ENCODE peak calls at places on chromosome 5, in eight cellular contexts. One of them, this sample, is unnamed.

GRCh38 chr5:113166710-113167366 is 190.2 kb downstream of the DCP2 start:
- DNase-seq in nephron progenitor cell: no peak
- DNase-seq in NCI-H2081: no peak
- DNase-seq in A172: peak
- DNase-seq in AG10803: peak
- DNase-seq in hypothalamus: no peak
- DNase-seq in WERI-Rb-1: no peak
- DNase-seq in stimulated activated CD4-positive, alpha-beta T cell treated with anti-CD3 and anti-CD28 coated beads, TNF-alpha, amount 100 ng/mL, for 24 hours: no peak
- DNase-seq in this sample: peak

GRCh38 chr5:153352685-153353219 is 137.7 kb upstream of the GRIA1 start:
- DNase-seq in nephron progenitor cell: no peak
- DNase-seq in NCI-H2081: peak
- DNase-seq in A172: peak
- DNase-seq in AG10803: no peak
- DNase-seq in hypothalamus: peak
- DNase-seq in WERI-Rb-1: no peak
- DNase-seq in stimulated activated CD4-positive, alpha-beta T cell treated with anti-CD3 and anti-CD28 coated beads, TNF-alpha, amount 100 ng/mL, for 24 hours: peak
- DNase-seq in this sample: peak

GRCh38 chr5:4345850-4346249 is 750.2 kb downstream of the IRX1 start:
- DNase-seq in nephron progenitor cell: no peak
- DNase-seq in NCI-H2081: no peak
- DNase-seq in A172: no peak
- DNase-seq in AG10803: no peak
- DNase-seq in hypothalamus: no peak
- DNase-seq in WERI-Rb-1: no peak
- DNase-seq in stimulated activated CD4-positive, alpha-beta T cell treated with anti-CD3 and anti-CD28 coated beads, TNF-alpha, amount 100 ng/mL, for 24 hours: no peak
- DNase-seq in this sample: no peak

GRCh38 chr5:158456756-158457155 is 597.8 kb upstream of the CLINT1 start:
- DNase-seq in nephron progenitor cell: no peak
- DNase-seq in NCI-H2081: no peak
- DNase-seq in A172: peak
- DNase-seq in AG10803: peak
- DNase-seq in hypothalamus: no peak
- DNase-seq in WERI-Rb-1: no peak
- DNase-seq in stimulated activated CD4-positive, alpha-beta T cell treated with anti-CD3 and anti-CD28 coated beads, TNF-alpha, amount 100 ng/mL, for 24 hours: no peak
- DNase-seq in this sample: peak

GRCh38 chr5:39919876-39920275 is 495.1 kb upstream of the DAB2 start:
- DNase-seq in nephron progenitor cell: no peak
- DNase-seq in NCI-H2081: no peak
- DNase-seq in A172: no peak
- DNase-seq in AG10803: no peak
- DNase-seq in hypothalamus: no peak
- DNase-seq in WERI-Rb-1: no peak
- DNase-seq in stimulated activated CD4-positive, alpha-beta T cell treated with anti-CD3 and anti-CD28 coated beads, TNF-alpha, amount 100 ng/mL, for 24 hours: no peak
- DNase-seq in this sample: no peak

GRCh38 chr5:138054863-138055558 is 22.1 kb upstream of the FAM13B start:
- DNase-seq in nephron progenitor cell: no peak
- DNase-seq in NCI-H2081: no peak
- DNase-seq in A172: no peak
- DNase-seq in AG10803: no peak
- DNase-seq in hypothalamus: peak
- DNase-seq in WERI-Rb-1: no peak
- DNase-seq in stimulated activated CD4-positive, alpha-beta T cell treated with anti-CD3 and anti-CD28 coated beads, TNF-alpha, amount 100 ng/mL, for 24 hours: no peak
- DNase-seq in this sample: no peak

GRCh38 chr5:62732677-62733121 is 154.1 kb downstream of the LRRC70 start:
- DNase-seq in nephron progenitor cell: no peak
- DNase-seq in NCI-H2081: no peak
- DNase-seq in A172: no peak
- DNase-seq in AG10803: no peak
- DNase-seq in hypothalamus: peak
- DNase-seq in WERI-Rb-1: no peak
- DNase-seq in stimulated activated CD4-positive, alpha-beta T cell treated with anti-CD3 and anti-CD28 coated beads, TNF-alpha, amount 100 ng/mL, for 24 hours: no peak
- DNase-seq in this sample: peak

GRCh38 chr5:150645070-150645700 is 4.7 kb downstream of the SYNPO start:
- DNase-seq in nephron progenitor cell: peak
- DNase-seq in NCI-H2081: no peak
- DNase-seq in A172: peak
- DNase-seq in AG10803: peak
- DNase-seq in hypothalamus: no peak
- DNase-seq in WERI-Rb-1: no peak
- DNase-seq in stimulated activated CD4-positive, alpha-beta T cell treated with anti-CD3 and anti-CD28 coated beads, TNF-alpha, amount 100 ng/mL, for 24 hours: no peak
- DNase-seq in this sample: peak

GRCh38 chr5:2686725-2687124 is 64.8 kb downstream of the IRX2 start:
- DNase-seq in nephron progenitor cell: no peak
- DNase-seq in NCI-H2081: no peak
- DNase-seq in A172: no peak
- DNase-seq in AG10803: no peak
- DNase-seq in hypothalamus: no peak
- DNase-seq in WERI-Rb-1: no peak
- DNase-seq in stimulated activated CD4-positive, alpha-beta T cell treated with anti-CD3 and anti-CD28 coated beads, TNF-alpha, amount 100 ng/mL, for 24 hours: no peak
- DNase-seq in this sample: no peak

GRCh38 chr5:140011297-140011802 is 31.7 kb downstream of the NRG2 start:
- DNase-seq in nephron progenitor cell: no peak
- DNase-seq in NCI-H2081: no peak
- DNase-seq in A172: peak
- DNase-seq in AG10803: no peak
- DNase-seq in hypothalamus: no peak
- DNase-seq in WERI-Rb-1: peak
- DNase-seq in stimulated activated CD4-positive, alpha-beta T cell treated with anti-CD3 and anti-CD28 coated beads, TNF-alpha, amount 100 ng/mL, for 24 hours: no peak
- DNase-seq in this sample: peak

GRCh38 chr5:133397986-133398645 is 214.2 kb downstream of the FSTL4 start:
- DNase-seq in nephron progenitor cell: no peak
- DNase-seq in NCI-H2081: no peak
- DNase-seq in A172: no peak
- DNase-seq in AG10803: no peak
- DNase-seq in hypothalamus: no peak
- DNase-seq in WERI-Rb-1: no peak
- DNase-seq in stimulated activated CD4-positive, alpha-beta T cell treated with anti-CD3 and anti-CD28 coated beads, TNF-alpha, amount 100 ng/mL, for 24 hours: no peak
- DNase-seq in this sample: no peak

GRCh38 chr5:73709536-73710129 is 83.6 kb downstream of the ARHGEF28 start:
- DNase-seq in nephron progenitor cell: no peak
- DNase-seq in NCI-H2081: no peak
- DNase-seq in A172: peak
- DNase-seq in AG10803: peak
- DNase-seq in hypothalamus: no peak
- DNase-seq in WERI-Rb-1: no peak
- DNase-seq in stimulated activated CD4-positive, alpha-beta T cell treated with anti-CD3 and anti-CD28 coated beads, TNF-alpha, amount 100 ng/mL, for 24 hours: no peak
- DNase-seq in this sample: peak

GRCh38 chr5:178078197-178078995 is 34.9 kb upstream of the N4BP3 start:
- DNase-seq in nephron progenitor cell: no peak
- DNase-seq in NCI-H2081: no peak
- DNase-seq in A172: peak
- DNase-seq in AG10803: peak
- DNase-seq in hypothalamus: no peak
- DNase-seq in WERI-Rb-1: no peak
- DNase-seq in stimulated activated CD4-positive, alpha-beta T cell treated with anti-CD3 and anti-CD28 coated beads, TNF-alpha, amount 100 ng/mL, for 24 hours: no peak
- DNase-seq in this sample: peak

GRCh38 chr5:148421661-148422060 is 37.9 kb downstream of the FBXO38 start:
- DNase-seq in nephron progenitor cell: no peak
- DNase-seq in NCI-H2081: no peak
- DNase-seq in A172: no peak
- DNase-seq in AG10803: no peak
- DNase-seq in hypothalamus: no peak
- DNase-seq in WERI-Rb-1: no peak
- DNase-seq in stimulated activated CD4-positive, alpha-beta T cell treated with anti-CD3 and anti-CD28 coated beads, TNF-alpha, amount 100 ng/mL, for 24 hours: no peak
- DNase-seq in this sample: no peak

GRCh38 chr5:1336106-1336561 is 8.8 kb downstream of the CLPTM1L start:
- DNase-seq in nephron progenitor cell: no peak
- DNase-seq in NCI-H2081: no peak
- DNase-seq in A172: no peak
- DNase-seq in AG10803: no peak
- DNase-seq in hypothalamus: no peak
- DNase-seq in WERI-Rb-1: no peak
- DNase-seq in stimulated activated CD4-positive, alpha-beta T cell treated with anti-CD3 and anti-CD28 coated beads, TNF-alpha, amount 100 ng/mL, for 24 hours: no peak
- DNase-seq in this sample: no peak

GRCh38 chr5:96381526-96381925 is 51.5 kb downstream of the PCSK1 start:
- DNase-seq in nephron progenitor cell: peak
- DNase-seq in NCI-H2081: peak
- DNase-seq in A172: no peak
- DNase-seq in AG10803: no peak
- DNase-seq in hypothalamus: no peak
- DNase-seq in WERI-Rb-1: peak
- DNase-seq in stimulated activated CD4-positive, alpha-beta T cell treated with anti-CD3 and anti-CD28 coated beads, TNF-alpha, amount 100 ng/mL, for 24 hours: no peak
- DNase-seq in this sample: no peak

GRCh38 chr5:91443028-91443427 is 59.9 kb upstream of the ARRDC3 start:
- DNase-seq in nephron progenitor cell: no peak
- DNase-seq in NCI-H2081: no peak
- DNase-seq in A172: peak
- DNase-seq in AG10803: peak
- DNase-seq in hypothalamus: no peak
- DNase-seq in WERI-Rb-1: no peak
- DNase-seq in stimulated activated CD4-positive, alpha-beta T cell treated with anti-CD3 and anti-CD28 coated beads, TNF-alpha, amount 100 ng/mL, for 24 hours: no peak
- DNase-seq in this sample: peak

GRCh38 chr5:80098951-80099350 is 63.8 kb downstream of the THBS4 start:
- DNase-seq in nephron progenitor cell: no peak
- DNase-seq in NCI-H2081: no peak
- DNase-seq in A172: no peak
- DNase-seq in AG10803: no peak
- DNase-seq in hypothalamus: no peak
- DNase-seq in WERI-Rb-1: no peak
- DNase-seq in stimulated activated CD4-positive, alpha-beta T cell treated with anti-CD3 and anti-CD28 coated beads, TNF-alpha, amount 100 ng/mL, for 24 hours: no peak
- DNase-seq in this sample: no peak

GRCh38 chr5:179624841-179625271 is 1.4 kb upstream of the HNRNPH1 start:
- DNase-seq in nephron progenitor cell: no peak
- DNase-seq in NCI-H2081: no peak
- DNase-seq in A172: no peak
- DNase-seq in AG10803: no peak
- DNase-seq in hypothalamus: no peak
- DNase-seq in WERI-Rb-1: peak
- DNase-seq in stimulated activated CD4-positive, alpha-beta T cell treated with anti-CD3 and anti-CD28 coated beads, TNF-alpha, amount 100 ng/mL, for 24 hours: no peak
- DNase-seq in this sample: no peak

GRCh38 chr5:5140051-5141010 is at the start of gene ADAMTS16:
- DNase-seq in nephron progenitor cell: peak
- DNase-seq in NCI-H2081: no peak
- DNase-seq in A172: no peak
- DNase-seq in AG10803: no peak
- DNase-seq in hypothalamus: no peak
- DNase-seq in WERI-Rb-1: no peak
- DNase-seq in stimulated activated CD4-positive, alpha-beta T cell treated with anti-CD3 and anti-CD28 coated beads, TNF-alpha, amount 100 ng/mL, for 24 hours: no peak
- DNase-seq in this sample: no peak

GRCh38 chr5:61055434-61056006 is 106.7 kb downstream of the SMIM15 start:
- DNase-seq in nephron progenitor cell: no peak
- DNase-seq in NCI-H2081: peak
- DNase-seq in A172: peak
- DNase-seq in AG10803: peak
- DNase-seq in hypothalamus: peak
- DNase-seq in WERI-Rb-1: no peak
- DNase-seq in stimulated activated CD4-positive, alpha-beta T cell treated with anti-CD3 and anti-CD28 coated beads, TNF-alpha, amount 100 ng/mL, for 24 hours: no peak
- DNase-seq in this sample: peak

GRCh38 chr5:57575839-57576238 is 93.2 kb upstream of the ACTBL2 start:
- DNase-seq in nephron progenitor cell: no peak
- DNase-seq in NCI-H2081: no peak
- DNase-seq in A172: no peak
- DNase-seq in AG10803: no peak
- DNase-seq in hypothalamus: no peak
- DNase-seq in WERI-Rb-1: no peak
- DNase-seq in stimulated activated CD4-positive, alpha-beta T cell treated with anti-CD3 and anti-CD28 coated beads, TNF-alpha, amount 100 ng/mL, for 24 hours: no peak
- DNase-seq in this sample: no peak

GRCh38 chr5:173753307-173754168 is 134.6 kb upstream of the CPEB4 start:
- DNase-seq in nephron progenitor cell: peak
- DNase-seq in NCI-H2081: no peak
- DNase-seq in A172: no peak
- DNase-seq in AG10803: no peak
- DNase-seq in hypothalamus: no peak
- DNase-seq in WERI-Rb-1: peak
- DNase-seq in stimulated activated CD4-positive, alpha-beta T cell treated with anti-CD3 and anti-CD28 coated beads, TNF-alpha, amount 100 ng/mL, for 24 hours: no peak
- DNase-seq in this sample: peak

GRCh38 chr5:149400304-149400703 is 21.2 kb upstream of the IL17B start:
- DNase-seq in nephron progenitor cell: peak
- DNase-seq in NCI-H2081: no peak
- DNase-seq in A172: no peak
- DNase-seq in AG10803: no peak
- DNase-seq in hypothalamus: no peak
- DNase-seq in WERI-Rb-1: peak
- DNase-seq in stimulated activated CD4-positive, alpha-beta T cell treated with anti-CD3 and anti-CD28 coated beads, TNF-alpha, amount 100 ng/mL, for 24 hours: no peak
- DNase-seq in this sample: no peak

GRCh38 chr5:179404321-179405053 is 59.2 kb upstream of the ADAMTS2 start:
- DNase-seq in nephron progenitor cell: no peak
- DNase-seq in NCI-H2081: no peak
- DNase-seq in A172: no peak
- DNase-seq in AG10803: peak
- DNase-seq in hypothalamus: no peak
- DNase-seq in WERI-Rb-1: peak
- DNase-seq in stimulated activated CD4-positive, alpha-beta T cell treated with anti-CD3 and anti-CD28 coated beads, TNF-alpha, amount 100 ng/mL, for 24 hours: no peak
- DNase-seq in this sample: peak

GRCh38 chr5:126723643-126724042 is 53.3 kb upstream of the LMNB1 start:
- DNase-seq in nephron progenitor cell: no peak
- DNase-seq in NCI-H2081: no peak
- DNase-seq in A172: no peak
- DNase-seq in AG10803: peak
- DNase-seq in hypothalamus: no peak
- DNase-seq in WERI-Rb-1: no peak
- DNase-seq in stimulated activated CD4-positive, alpha-beta T cell treated with anti-CD3 and anti-CD28 coated beads, TNF-alpha, amount 100 ng/mL, for 24 hours: no peak
- DNase-seq in this sample: peak

GRCh38 chr5:1343931-1344901 is 683 bp downstream of the CLPTM1L start:
- DNase-seq in nephron progenitor cell: peak
- DNase-seq in NCI-H2081: peak
- DNase-seq in A172: no peak
- DNase-seq in AG10803: no peak
- DNase-seq in hypothalamus: no peak
- DNase-seq in WERI-Rb-1: peak
- DNase-seq in stimulated activated CD4-positive, alpha-beta T cell treated with anti-CD3 and anti-CD28 coated beads, TNF-alpha, amount 100 ng/mL, for 24 hours: no peak
- DNase-seq in this sample: peak

GRCh38 chr5:41156739-41157138 is 56.6 kb downstream of the C6 start:
- DNase-seq in nephron progenitor cell: no peak
- DNase-seq in NCI-H2081: no peak
- DNase-seq in A172: no peak
- DNase-seq in AG10803: peak
- DNase-seq in hypothalamus: no peak
- DNase-seq in WERI-Rb-1: no peak
- DNase-seq in stimulated activated CD4-positive, alpha-beta T cell treated with anti-CD3 and anti-CD28 coated beads, TNF-alpha, amount 100 ng/mL, for 24 hours: no peak
- DNase-seq in this sample: peak